ENCODE peak calls at places on chromosomes 2 and 18, in ten cellular contexts. E is adrenal gland, J is A549, G is cardiac muscle cell, R is uterus, K is heart left ventricle, L is lung, P is prostate gland, Q is stomach, T is Panc1. U is an unnamed sample. For H3K4me1, the result is how much of the 10 kb centered on the place peaks cover.

GRCh38 chr2:165909466-165909865 is 44.1 kb downstream of the TTC21B start:
- DNase-seq in E (no peak), J (no peak), G (no peak), R (no peak), K (no peak), L (no peak), P (no peak), Q (no peak), T (no peak), U (no peak)

GRCh38 chr18:34514238-34514637 is 195.9 kb upstream of the DTNA start:
- DNase-seq in E (no peak), J (no peak), G (no peak), R (no peak), K (no peak), L (no peak), P (no peak), Q (no peak), T (no peak), U (no peak)

GRCh38 chr2:10647451-10647850 is 42.3 kb downstream of the NOL10 start:
- DNase-seq in E (no peak), J (no peak), G (no peak), R (no peak), K (no peak), L (no peak), P (no peak), Q (no peak), T (no peak), U (no peak)

GRCh38 chr2:106596844-106597243 is 109.7 kb downstream of the CD8B2 start:
- DNase-seq in E (no peak), J (peak), G (no peak), R (no peak), K (no peak), L (no peak), P (no peak), Q (no peak), T (no peak), U (no peak)

GRCh38 chr2:65032016-65032975 is 23.9 kb upstream of the CEP68 start:
- DNase-seq in E (no peak), J (no peak), G (no peak), R (no peak), K (no peak), L (no peak), P (no peak), Q (no peak), T (no peak), U (no peak)

GRCh38 chr2:218166791-218167190 is at the start of gene CXCR1:
- DNase-seq in E (no peak), J (no peak), G (no peak), R (no peak), K (no peak), L (no peak), P (no peak), Q (no peak), T (no peak), U (no peak)

GRCh38 chr2:18299423-18300212 is 260.8 kb downstream of the RDH14 start:
- DNase-seq in E (no peak), J (peak), G (peak), R (no peak), K (no peak), L (no peak), P (no peak), Q (no peak), T (no peak), U (peak)

GRCh38 chr18:77267957-77268356 is 18.3 kb downstream of the GALR1 start:
- DNase-seq in E (no peak), J (no peak), G (no peak), R (no peak), K (no peak), L (no peak), P (no peak), Q (no peak), T (no peak), U (no peak)

GRCh38 chr18:69974365-69974764 is 26.7 kb upstream of the CD226 start:
- DNase-seq in E (no peak), J (no peak), G (no peak), R (no peak), K (no peak), L (no peak), P (no peak), Q (no peak), T (no peak), U (peak)

GRCh38 chr2:98882971-98883779 is 52.9 kb downstream of the CRACDL start:
- DNase-seq in E (no peak), J (no peak), G (no peak), R (no peak), K (no peak), L (peak), P (no peak), Q (no peak), T (no peak), U (no peak)

GRCh38 chr2:181250691-181251090 is 206.5 kb upstream of the ITGA4 start:
- DNase-seq in E (no peak), J (no peak), G (no peak), R (no peak), K (no peak), L (no peak), P (no peak), Q (no peak), T (no peak), U (no peak)

GRCh38 chr2:112154246-112155110 is 16.3 kb downstream of the FBLN7 start:
- DNase-seq in E (no peak), J (no peak), G (no peak), R (no peak), K (no peak), L (no peak), P (no peak), Q (peak), T (no peak), U (no peak)

GRCh38 chr2:189402932-189403331 is 38.3 kb upstream of the WDR75 start:
- DNase-seq in E (no peak), J (no peak), G (no peak), R (no peak), K (no peak), L (no peak), P (no peak), Q (no peak), T (no peak), U (no peak)

GRCh38 chr2:138502253-138503086 is 900 bp downstream of the SPOPL start:
- DNase-seq in E (no peak), J (no peak), G (peak), R (no peak), K (no peak), L (no peak), P (peak), Q (peak), T (no peak), U (peak)

GRCh38 chr2:42072349-42073118 is 24.7 kb downstream of the PKDCC start:
- DNase-seq in E (no peak), J (no peak), G (peak), R (no peak), K (peak), L (no peak), P (no peak), Q (peak), T (no peak), U (no peak)

GRCh38 chr2:215280326-215280725 is 31.5 kb upstream of the ATIC start:
- DNase-seq in E (no peak), J (no peak), G (no peak), R (no peak), K (no peak), L (no peak), P (no peak), Q (no peak), T (no peak), U (no peak)

GRCh38 chr2:118536306-118536705 is 311.1 kb downstream of the EN1 start:
- DNase-seq in E (no peak), J (no peak), G (no peak), R (no peak), K (no peak), L (no peak), P (no peak), Q (no peak), T (no peak), U (no peak)

GRCh38 chr2:143259368-143259958 is 130.2 kb downstream of the ARHGAP15 start:
- DNase-seq in E (peak), J (peak), G (peak), R (peak), K (no peak), L (peak), P (peak), Q (peak), T (peak), U (no peak)

GRCh38 chr2:174704647-174705046 is 59.6 kb downstream of the CHRNA1 start:
- DNase-seq in E (no peak), J (no peak), G (no peak), R (no peak), K (no peak), L (no peak), P (no peak), Q (no peak), T (no peak), U (no peak)
- TF ChIP-seq CTCF in E (no peak), J (no peak), G (no peak), R (no peak), K (no peak), L (no peak), P (no peak), Q (no peak), T (no peak), U (no peak)

DNA sequence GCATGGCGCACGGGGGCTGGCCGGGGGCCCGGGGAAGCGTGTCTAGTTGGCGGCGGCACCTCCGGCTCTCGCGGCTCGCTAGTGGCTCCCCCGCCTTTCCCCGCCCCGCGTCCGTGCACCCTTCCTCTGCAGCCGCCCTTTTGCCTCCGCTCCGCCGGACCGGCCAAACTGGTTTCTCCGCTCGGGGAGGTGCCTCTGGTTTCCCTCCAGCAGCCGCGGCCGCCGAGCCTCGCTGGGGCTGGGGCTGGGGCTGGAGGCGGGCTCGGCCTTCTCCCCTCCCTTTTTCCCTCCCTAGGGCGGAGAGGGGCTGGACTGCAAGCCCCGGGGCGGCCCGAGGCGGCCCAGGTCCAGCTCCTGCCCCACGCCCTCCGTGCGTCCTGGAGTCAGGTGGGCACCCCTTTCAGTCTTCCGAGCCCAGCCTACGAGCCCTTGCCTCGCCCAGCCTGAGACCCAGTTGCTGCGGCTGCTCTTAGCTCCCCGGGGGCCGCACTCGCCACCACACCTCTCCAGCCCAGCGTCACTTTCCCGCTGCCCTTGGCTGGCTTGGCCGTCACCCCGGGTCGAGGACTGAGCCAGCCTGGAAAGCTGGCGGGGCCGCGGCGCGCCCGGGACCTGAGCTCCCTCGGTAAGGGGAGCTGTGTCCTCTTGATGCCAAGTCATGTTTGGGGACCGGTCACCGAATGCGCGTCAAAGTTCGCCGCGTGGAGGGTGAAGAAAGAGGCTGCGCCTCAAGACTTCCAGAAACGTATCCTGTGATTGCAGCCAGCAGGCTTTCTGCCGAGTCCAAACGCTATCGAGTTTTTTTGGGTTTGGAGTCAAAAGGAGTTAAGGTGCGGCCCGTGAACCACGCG is at the start of gene ATP8B1:
- DNase-seq in E (peak), J (peak), G (peak), R (peak), K (peak), L (peak), P (peak), Q (peak), T (no peak), U (peak)
- H3K4me1 ChIP-seq in E (under half), J (half or more), G (under half), R (under half), K (under half), L (under half), P (under half), Q (half or more), T (under half), U (under half)

GRCh38 chr2:43358688-43359201 is 132.3 kb upstream of the ZFP36L2 start:
- DNase-seq in E (no peak), J (no peak), G (no peak), R (no peak), K (no peak), L (no peak), P (no peak), Q (no peak), T (no peak), U (no peak)
- H3K27ac ChIP-seq in E (no peak), J (peak), G (no peak), R (peak), K (no peak), L (no peak), P (no peak), Q (peak), T (no peak), U (no peak)

GRCh38 chr2:100959225-100959880 is 42.7 kb upstream of the RPL31 start:
- DNase-seq in E (no peak), J (no peak), G (no peak), R (no peak), K (no peak), L (no peak), P (no peak), Q (peak), T (no peak), U (peak)

GRCh38 chr2:100956081-100956480 is 46.0 kb upstream of the RPL31 start:
- DNase-seq in E (no peak), J (no peak), G (no peak), R (no peak), K (no peak), L (no peak), P (no peak), Q (no peak), T (no peak), U (no peak)

GRCh38 chr2:100955226-100955625 is 46.9 kb upstream of the RPL31 start:
- DNase-seq in E (no peak), J (no peak), G (no peak), R (no peak), K (no peak), L (no peak), P (no peak), Q (no peak), T (no peak), U (no peak)

GRCh38 chr2:100960688-100961087 is 41.4 kb upstream of the RPL31 start:
- DNase-seq in E (no peak), J (no peak), G (no peak), R (no peak), K (no peak), L (no peak), P (no peak), Q (no peak), T (no peak), U (no peak)

DNA sequence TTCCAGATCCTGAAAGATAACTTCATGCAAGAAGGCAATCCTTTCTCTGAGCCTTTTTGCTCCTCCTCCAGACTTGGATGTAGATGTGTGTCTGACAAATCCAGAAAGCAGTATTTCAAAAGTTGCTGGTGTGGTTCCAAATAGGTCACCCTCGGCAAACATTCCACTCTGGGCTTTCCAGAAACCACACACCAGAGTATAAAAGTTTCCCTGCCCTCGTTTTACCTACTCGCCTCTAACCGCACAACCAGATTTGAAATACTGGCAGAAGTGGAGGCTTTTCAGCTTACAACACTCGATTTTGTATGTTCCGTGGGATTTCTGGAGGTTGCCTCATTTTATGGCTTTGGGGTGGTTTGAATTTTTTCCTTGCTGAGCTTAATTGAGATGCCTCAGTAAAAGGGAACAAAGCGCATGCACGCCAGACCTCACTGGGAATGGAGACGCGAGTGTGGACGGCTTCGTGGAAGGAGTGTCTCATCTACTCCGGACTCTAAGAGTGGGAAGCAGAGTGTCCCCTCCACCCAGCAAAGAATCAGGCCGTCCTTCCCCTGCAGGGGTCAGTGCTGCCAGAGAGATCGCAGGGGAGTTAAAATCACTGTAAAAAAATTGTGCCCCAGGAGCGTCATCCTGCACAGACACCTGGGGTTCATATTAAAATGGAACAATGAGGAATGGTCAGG is 44.0 kb upstream of the RPL31 start:
- DNase-seq in E (peak), J (no peak), G (no peak), R (peak), K (no peak), L (peak), P (peak), Q (peak), T (no peak), U (no peak)
- TF ChIP-seq CTCF in E (no peak), J (no peak), G (no peak), R (no peak), K (no peak), L (no peak), P (no peak), Q (no peak), T (no peak), U (no peak)

GRCh38 chr2:191320881-191321280 is 75.7 kb downstream of the MYO1B start:
- DNase-seq in E (no peak), J (no peak), G (peak), R (no peak), K (no peak), L (no peak), P (no peak), Q (no peak), T (no peak), U (no peak)
- H3K4me1 ChIP-seq in E (under half), J (half or more), G (under half), R (under half), K (under half), L (under half), P (under half), Q (under half), T (under half), U (under half)

GRCh38 chr2:207333599-207334308 is 168.0 kb upstream of the KLF7 start:
- DNase-seq in E (no peak), J (no peak), G (no peak), R (no peak), K (no peak), L (no peak), P (no peak), Q (no peak), T (no peak), U (peak)
- H3K27ac ChIP-seq in E (no peak), J (peak), G (no peak), R (peak), K (peak), L (peak), P (no peak), Q (peak), T (peak), U (peak)